ENCODE peak calls at places on chromosome 3, in four cellular contexts. Q is NCI-H1092; K is stimulated activated CD4-positive, alpha-beta T cell treated with anti-CD3 and anti-CD28 coated beads, Interleukin-12 subunit alpha, Interleukin-12 subunit beta, amount 100 ng/mL, for 24 hours; B is ovary. D is an unnamed sample.

GRCh38 chr3:50588759-50589433 is 19.6 kb downstream of the HEMK1 start:
- DNase-seq in B (no peak), Q (no peak), K (no peak), D (no peak)

GRCh38 chr3:111012388-111013248 is 59.0 kb upstream of the NECTIN3 start:
- DNase-seq in B (no peak), K (no peak), Q (no peak), D (no peak)

GRCh38 chr3:110598847-110599490 is 472.6 kb upstream of the NECTIN3 start:
- DNase-seq in B (no peak), Q (no peak), K (no peak), D (no peak)

GRCh38 chr3:123324880-123325765 is 123.4 kb downstream of the SEC22A start:
- DNase-seq in K (no peak), Q (no peak), B (no peak), D (no peak)

GRCh38 chr3:99418209-99418635 is 220.2 kb upstream of the COL8A1 start:
- DNase-seq in B (no peak), Q (no peak), K (no peak), D (no peak)

GRCh38 chr3:99720985-99721632 is 82.7 kb downstream of the COL8A1 start:
- DNase-seq in Q (peak), K (no peak), B (no peak), D (peak)

GRCh38 chr3:122233109-122233952 is 49.9 kb downstream of the CASR start:
- DNase-seq in Q (no peak), B (no peak), K (no peak), D (no peak)

GRCh38 chr3:31962801-31963205 is 18.3 kb downstream of the OSBPL10 start:
- DNase-seq in Q (no peak), B (no peak), K (no peak), D (no peak)

GRCh38 chr3:8793242-8793641 is 23.8 kb upstream of the OXTR start:
- DNase-seq in Q (no peak), B (no peak), K (no peak), D (no peak)

GRCh38 chr3:188574885-188575284 is 420.9 kb downstream of the LPP start:
- DNase-seq in Q (no peak), B (no peak), K (no peak), D (no peak)

GRCh38 chr3:180707921-180708320 is 28.6 kb upstream of the CCDC39 start:
- DNase-seq in B (no peak), Q (no peak), K (no peak), D (no peak)

GRCh38 chr3:194107126-194107525 is 28.8 kb upstream of the HES1 start:
- DNase-seq in Q (no peak), K (peak), B (no peak), D (no peak)

GRCh38 chr3:69012836-69013255 is 638 bp downstream of the EOGT start:
- DNase-seq in Q (no peak), B (peak), K (no peak), D (peak)

GRCh38 chr3:129087138-129087702 is 26.6 kb downstream of the GP9 start:
- DNase-seq in Q (no peak), K (no peak), B (peak), D (peak)

GRCh38 chr3:15339786-15340215 is 7.4 kb upstream of the SH3BP5 start:
- DNase-seq in K (no peak), Q (no peak), B (no peak), D (no peak)

GRCh38 chr3:62710761-62711160 is 164.5 kb downstream of the CADPS start:
- DNase-seq in B (no peak), K (no peak), Q (no peak), D (no peak)

GRCh38 chr3:37129871-37130270 is 44.5 kb downstream of the LRRFIP2 start:
- DNase-seq in Q (no peak), K (no peak), B (no peak), D (no peak)

GRCh38 chr3:18049101-18049500 is 306.7 kb upstream of the TBC1D5 start:
- DNase-seq in K (no peak), B (no peak), Q (no peak), D (no peak)

GRCh38 chr3:149384911-149385321 is 7.5 kb upstream of the TM4SF1 start:
- DNase-seq in Q (no peak), K (no peak), B (no peak), D (no peak)

GRCh38 chr3:178517665-178518366 is 18.4 kb upstream of the KCNMB2 start:
- DNase-seq in Q (no peak), B (no peak), K (no peak), D (no peak)